ENCODE peak calls at places on chromosome 10, in eight cellular contexts. S, W, J, Z, D, X, A and I are unnamed samples. For H3K4me1, the result is how much of the 10 kb centered on the place peaks cover.

GRCh38 chr10:132274581-132274980 is 33.2 kb downstream of the STK32C start:
- DNase-seq in S (no peak), W (no peak), J (no peak), Z (no peak), D (no peak), X (no peak), A (no peak), I (no peak)

GRCh38 chr10:15439381-15439837 is 68.3 kb upstream of the FAM171A1 start:
- DNase-seq in S (peak), W (peak), J (peak), Z (peak), D (peak), X (peak), A (peak), I (no peak)

GRCh38 chr10:26044123-26044749 is 110.2 kb downstream of the MYO3A start:
- DNase-seq in S (peak), W (no peak), J (peak), Z (no peak), D (peak), X (no peak), A (peak), I (no peak)

GRCh38 chr10:19683326-19683725 is 132.9 kb upstream of the PLXDC2 start:
- DNase-seq in S (no peak), W (no peak), J (no peak), Z (no peak), D (no peak), X (no peak), A (no peak), I (no peak)

GRCh38 chr10:112819231-112819630 is 130.8 kb upstream of the TCF7L2 start:
- DNase-seq in S (no peak), W (no peak), J (no peak), Z (no peak), D (no peak), X (no peak), A (no peak), I (no peak)

GRCh38 chr10:111410740-111411139 is 333.9 kb downstream of the ADRA2A start:
- DNase-seq in S (no peak), W (no peak), J (no peak), Z (no peak), D (no peak), X (no peak), A (no peak), I (no peak)

GRCh38 chr10:124991872-124992271 is 49.9 kb downstream of the ZRANB1 start:
- DNase-seq in S (no peak), W (no peak), J (no peak), Z (no peak), D (no peak), X (no peak), A (no peak), I (no peak)

GRCh38 chr10:22823109-22823508 is 104.7 kb upstream of the ARMC3 start:
- DNase-seq in S (no peak), W (no peak), J (no peak), Z (no peak), D (no peak), X (no peak), A (no peak), I (no peak)

GRCh38 chr10:71583076-71583475 is 136.5 kb downstream of the C10orf105 start:
- DNase-seq in S (no peak), W (no peak), J (no peak), Z (no peak), D (no peak), X (no peak), A (no peak), I (no peak)

GRCh38 chr10:3091346-3091787 is 24.0 kb downstream of the PFKP start:
- DNase-seq in S (peak), W (no peak), J (no peak), Z (no peak), D (no peak), X (no peak), A (no peak), I (no peak)

GRCh38 chr10:89741126-89741762 is 39.9 kb downstream of the KIF20B start:
- DNase-seq in S (no peak), W (no peak), J (no peak), Z (no peak), D (no peak), X (no peak), A (no peak), I (no peak)

GRCh38 chr10:13904053-13904452 is 317.3 kb downstream of the PRPF18 start:
- DNase-seq in S (peak), W (no peak), J (no peak), Z (no peak), D (no peak), X (no peak), A (no peak), I (no peak)

GRCh38 chr10:109922353-109922975 is 847 bp downstream of the XPNPEP1 start:
- DNase-seq in S (no peak), W (no peak), J (no peak), Z (no peak), D (no peak), X (no peak), A (no peak), I (no peak)

GRCh38 chr10:61754553-61755540 is 92.1 kb downstream of the CABCOCO1 start:
- DNase-seq in S (no peak), W (no peak), J (no peak), Z (no peak), D (no peak), X (no peak), A (no peak), I (no peak)

GRCh38 chr10:122847782-122848604 is 2.3 kb upstream of the CUZD1 start:
- DNase-seq in S (no peak), W (no peak), J (no peak), Z (no peak), D (no peak), X (no peak), A (no peak), I (no peak)

GRCh38 chr10:24156686-24157085 is 52.3 kb upstream of the KIAA1217 start:
- DNase-seq in S (no peak), W (no peak), J (no peak), Z (no peak), D (no peak), X (no peak), A (no peak), I (no peak)

GRCh38 chr10:100575781-100576635 is 40.3 kb downstream of the HIF1AN start:
- DNase-seq in S (no peak), W (no peak), J (no peak), Z (no peak), D (no peak), X (no peak), A (no peak), I (no peak)

GRCh38 chr10:124093076-124093773 is at the start of gene CHST15:
- DNase-seq in S (peak), W (peak), J (peak), Z (no peak), D (peak), X (peak), A (peak), I (peak)

GRCh38 chr10:98463022-98463421 is 16.3 kb upstream of the HPS1 start:
- DNase-seq in S (no peak), W (no peak), J (no peak), Z (peak), D (no peak), X (no peak), A (no peak), I (no peak)

GRCh38 chr10:70584941-70585544 is 17.5 kb downstream of the PRF1 start:
- DNase-seq in S (peak), W (no peak), J (no peak), Z (peak), D (peak), X (peak), A (no peak), I (no peak)

GRCh38 chr10:20302033-20302432 is 485.8 kb downstream of the PLXDC2 start:
- DNase-seq in S (no peak), W (no peak), J (no peak), Z (no peak), D (no peak), X (no peak), A (no peak), I (no peak)

GRCh38 chr10:86376852-86377796 is 10.5 kb upstream of the GRID1 start:
- DNase-seq in S (peak), W (peak), J (peak), Z (peak), D (peak), X (peak), A (peak), I (peak)

GRCh38 chr10:132526676-132527075 is 10.9 kb upstream of the INPP5A start:
- DNase-seq in S (no peak), W (no peak), J (peak), Z (no peak), D (no peak), X (peak), A (no peak), I (no peak)

GRCh38 chr10:59242057-59242456 is 65.6 kb downstream of the PHYHIPL start:
- DNase-seq in S (no peak), W (no peak), J (no peak), Z (no peak), D (no peak), X (no peak), A (no peak), I (no peak)

GRCh38 chr10:59243611-59244195 is 67.3 kb downstream of the PHYHIPL start:
- DNase-seq in S (no peak), W (no peak), J (no peak), Z (no peak), D (no peak), X (no peak), A (no peak), I (no peak)

GRCh38 chr10:59242991-59243390 is 66.5 kb downstream of the PHYHIPL start:
- DNase-seq in S (no peak), W (no peak), J (no peak), Z (no peak), D (no peak), X (no peak), A (no peak), I (no peak)

GRCh38 chr10:59245751-59246150 is 69.3 kb downstream of the PHYHIPL start:
- DNase-seq in S (no peak), W (no peak), J (no peak), Z (no peak), D (no peak), X (no peak), A (no peak), I (no peak)

GRCh38 chr10:59244871-59245270 is 68.4 kb downstream of the PHYHIPL start:
- DNase-seq in S (no peak), W (no peak), J (no peak), Z (no peak), D (no peak), X (no peak), A (no peak), I (no peak)
- TF ChIP-seq CTCF in S (no peak), W (no peak), J (no peak), Z (no peak), D (no peak), X (no peak), A (no peak), I (no peak)

GRCh38 chr10:92785118-92785517 is 63.2 kb upstream of the EXOC6 start:
- DNase-seq in S (no peak), W (no peak), J (no peak), Z (no peak), D (no peak), X (no peak), A (no peak), I (no peak)
- TF ChIP-seq POLR2A in S (no peak), W (no peak), J (no peak), Z (no peak), D (no peak), X (no peak), A (no peak), I (no peak)

DNA sequence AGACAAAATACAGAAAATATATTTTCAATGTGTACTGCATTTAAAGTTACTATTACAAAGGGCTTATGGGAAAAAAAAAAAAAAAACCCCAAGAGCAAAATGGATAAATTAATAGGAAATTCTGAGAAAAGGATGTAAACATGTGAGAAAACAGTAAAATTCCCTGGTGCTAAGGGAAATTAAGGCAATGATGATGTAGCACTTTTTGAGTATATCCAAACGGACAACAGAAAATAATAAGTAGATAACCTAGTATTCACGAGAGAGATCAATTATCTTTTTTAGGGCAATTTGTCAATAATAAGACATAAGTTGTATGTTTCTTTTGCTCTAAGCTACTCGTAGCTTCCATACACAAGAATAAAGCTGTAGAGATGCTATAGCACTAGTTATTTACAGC is 80.2 kb downstream of the PARD3 start:
- DNase-seq in S (no peak), W (no peak), J (no peak), Z (no peak), D (no peak), X (no peak), A (no peak), I (no peak)
- H3K4me1 ChIP-seq in S (under half), W (under half), J (half or more), Z (under half), D (under half), X (under half), A (under half), I (under half)

GRCh38 chr10:1050145-1050544 is 1.2 kb upstream of the IDI1 start:
- DNase-seq in S (peak), W (no peak), J (no peak), Z (peak), D (no peak), X (no peak), A (peak), I (no peak)

GRCh38 chr10:1049425-1049958 is 573 bp upstream of the IDI1 start:
- DNase-seq in S (no peak), W (no peak), J (no peak), Z (no peak), D (no peak), X (no peak), A (no peak), I (peak)

GRCh38 chr10:1048732-1049424 is at the start of gene IDI1:
- DNase-seq in S (peak), W (peak), J (peak), Z (peak), D (peak), X (peak), A (peak), I (peak)

GRCh38 chr10:1048349-1048731 is 579 bp downstream of the IDI1 start:
- DNase-seq in S (peak), W (no peak), J (peak), Z (no peak), D (no peak), X (peak), A (peak), I (peak)

GRCh38 chr10:1050555-1050954 is 1.6 kb upstream of the IDI1 start:
- DNase-seq in S (no peak), W (no peak), J (peak), Z (no peak), D (no peak), X (no peak), A (no peak), I (no peak)
- TF ChIP-seq CTCF in S (no peak), W (no peak), J (no peak), Z (peak), D (no peak), X (no peak), A (no peak), I (no peak)